ENCODE peak calls at places on chromosomes 3 and 15, in seven cellular contexts. L, Y, N, D, X, J and R are unnamed samples.

GRCh38 chr3:171846594-171846993 is 3.4 kb downstream of the TMEM212 start:
- DNase-seq in N (no peak), X (no peak), J (no peak), D (no peak), Y (no peak), L (no peak), R (no peak)

GRCh38 chr15:47602124-47602523 is 115.2 kb upstream of the SEMA6D start:
- DNase-seq in J (no peak), D (no peak), N (no peak), X (no peak), Y (no peak), L (no peak), R (no peak)

GRCh38 chr3:32239638-32240550 is 1.4 kb downstream of the CMTM8 start:
- DNase-seq in J (peak), L (no peak), D (peak), N (peak), X (peak), Y (no peak), R (peak)

GRCh38 chr15:66404532-66404931 is 17.8 kb downstream of the MAP2K1 start:
- DNase-seq in L (peak), N (no peak), J (no peak), X (no peak), Y (no peak), D (no peak), R (peak)

GRCh38 chr15:80904941-80905532 is 84.6 kb downstream of the MESD start:
- DNase-seq in Y (no peak), J (no peak), D (no peak), N (no peak), X (no peak), L (no peak), R (no peak)

GRCh38 chr3:53768478-53769459 is 77.5 kb downstream of the CHDH start:
- DNase-seq in Y (no peak), L (no peak), D (no peak), X (no peak), N (no peak), J (no peak), R (no peak)

GRCh38 chr3:68988740-68989139 is 24.7 kb downstream of the EOGT start:
- DNase-seq in L (no peak), N (no peak), Y (no peak), D (no peak), X (no peak), J (no peak), R (no peak)

GRCh38 chr3:99760602-99761001 is 57.1 kb upstream of the CMSS1 start:
- DNase-seq in D (no peak), L (no peak), X (no peak), Y (no peak), J (no peak), N (no peak), R (no peak)

GRCh38 chr3:18111702-18112311 is 313.3 kb downstream of the SATB1 start:
- DNase-seq in J (no peak), L (no peak), N (peak), D (no peak), Y (no peak), X (no peak), R (no peak)

GRCh38 chr15:85788796-85789495 is 5.8 kb downstream of the KLHL25 start:
- DNase-seq in N (no peak), Y (no peak), X (no peak), D (no peak), L (no peak), J (no peak), R (no peak)

GRCh38 chr3:45143673-45144670 is 2.2 kb downstream of the CDCP1 start:
- DNase-seq in L (no peak), X (no peak), D (no peak), J (no peak), N (no peak), Y (no peak), R (no peak)

GRCh38 chr15:72599855-72600464 is 54.5 kb upstream of the GOLGA6B start:
- DNase-seq in Y (peak), D (peak), X (no peak), N (no peak), L (peak), J (peak), R (no peak)

GRCh38 chr3:175212896-175213295 is 353.8 kb downstream of the NAALADL2 start:
- DNase-seq in N (no peak), D (no peak), X (no peak), Y (peak), L (no peak), J (no peak), R (no peak)

GRCh38 chr3:73073091-73073707 is 11.7 kb downstream of the EBLN2 start:
- DNase-seq in N (no peak), L (no peak), J (no peak), D (no peak), Y (no peak), X (no peak), R (no peak)

GRCh38 chr15:96121521-96121920 is 209.0 kb upstream of the NR2F2 start:
- DNase-seq in X (no peak), J (no peak), N (no peak), Y (peak), L (no peak), D (no peak), R (no peak)

GRCh38 chr3:134308350-134308891 is 57.8 kb upstream of the RYK start:
- DNase-seq in X (peak), N (peak), Y (peak), J (peak), D (peak), L (peak), R (peak)

GRCh38 chr3:186259612-186260383 is 102.2 kb downstream of the DGKG start:
- DNase-seq in D (peak), L (peak), J (peak), Y (peak), X (peak), N (peak), R (peak)

GRCh38 chr3:28347374-28348285 is 891 bp upstream of the ZCWPW2 start:
- DNase-seq in J (no peak), N (no peak), D (no peak), X (peak), L (no peak), Y (peak), R (no peak)

GRCh38 chr15:92605225-92605944 is 50.2 kb downstream of the FAM174B start:
- DNase-seq in D (no peak), Y (no peak), X (no peak), J (no peak), L (no peak), N (no peak), R (no peak)

GRCh38 chr3:66518644-66519043 is 17.8 kb upstream of the LRIG1 start:
- DNase-seq in J (no peak), Y (no peak), L (no peak), X (no peak), N (no peak), D (no peak), R (no peak)

GRCh38 chr3:190192807-190193206 is 72.1 kb upstream of the P3H2 start:
- DNase-seq in Y (no peak), L (no peak), X (no peak), J (peak), N (no peak), D (no peak), R (no peak)

GRCh38 chr3:8869613-8870012 is 93.7 kb downstream of the RAD18 start:
- DNase-seq in N (no peak), J (peak), Y (peak), L (no peak), X (no peak), D (no peak), R (no peak)

GRCh38 chr3:167750273-167750971 is 14.9 kb downstream of the SERPINI1 start:
- DNase-seq in J (no peak), D (peak), Y (no peak), X (no peak), L (no peak), N (no peak), R (no peak)

GRCh38 chr3:39639344-39640236 is 169.8 kb upstream of the MYRIP start:
- DNase-seq in N (no peak), D (no peak), Y (peak), J (peak), X (peak), L (peak), R (peak)

GRCh38 chr3:65996605-65997004 is 42.1 kb downstream of the MAGI1 start:
- DNase-seq in Y (no peak), D (no peak), J (peak), N (no peak), L (no peak), X (no peak), R (no peak)

GRCh38 chr3:99638244-99638948 is at the start of gene COL8A1:
- DNase-seq in D (no peak), Y (peak), X (no peak), N (peak), L (no peak), J (no peak), R (peak)

GRCh38 chr3:30548605-30549004 is 57.8 kb upstream of the TGFBR2 start:
- DNase-seq in X (no peak), N (no peak), D (no peak), Y (no peak), L (no peak), J (no peak), R (peak)

GRCh38 chr3:119911748-119912147 is 129.8 kb downstream of the NR1I2 start:
- DNase-seq in X (no peak), L (no peak), N (no peak), D (no peak), Y (no peak), J (no peak), R (no peak)

GRCh38 chr3:149554826-149555225 is 80.3 kb downstream of the TM4SF4 start:
- DNase-seq in Y (peak), D (no peak), J (peak), L (no peak), N (no peak), X (no peak), R (no peak)